ENCODE peak calls at places on chromosome 12, in nine cellular contexts. One of them, this sample, is unnamed.

GRCh38 chr12:105943525-105943924 is 195.2 kb downstream of the NUAK1 start:
- DNase-seq in breast epithelium: no peak
- DNase-seq in NCI-H1092 treated with DMSO at 0.1 percent for 48 hours: no peak
- DNase-seq in mesendoderm: no peak
- DNase-seq in HFFc6: no peak
- DNase-seq in globus pallidus: no peak
- DNase-seq in HEK293T: no peak
- DNase-seq in tibial nerve: no peak
- DNase-seq in G401: no peak
- DNase-seq in this sample: no peak

GRCh38 chr12:75722714-75723200 is 211.3 kb upstream of the KRR1 start:
- DNase-seq in G401: peak; percentile 93
- DNase-seq in globus pallidus: peak; percentile 87
- DNase-seq in HFFc6: peak; percentile 87
- DNase-seq in tibial nerve: peak; percentile 81
- DNase-seq in breast epithelium: peak; percentile 77
- DNase-seq in mesendoderm: peak; percentile 69
- DNase-seq in HEK293T: no peak
- DNase-seq in NCI-H1092 treated with DMSO at 0.1 percent for 48 hours: peak; percentile 24
- DNase-seq in this sample: peak; percentile 60

GRCh38 chr12:93061414-93062099 is 132.5 kb upstream of the EEA1 start:
- DNase-seq in HFFc6: no peak
- DNase-seq in globus pallidus: peak; percentile 56
- DNase-seq in mesendoderm: peak; percentile 77
- DNase-seq in tibial nerve: no peak
- DNase-seq in HEK293T: no peak
- DNase-seq in NCI-H1092 treated with DMSO at 0.1 percent for 48 hours: peak; percentile 85
- DNase-seq in breast epithelium: no peak
- DNase-seq in G401: peak; percentile 90
- DNase-seq in this sample: no peak

GRCh38 chr12:5417500-5417899 is 14.4 kb upstream of the NTF3 start:
- DNase-seq in globus pallidus: no peak
- DNase-seq in tibial nerve: no peak
- DNase-seq in G401: no peak
- DNase-seq in breast epithelium: no peak
- DNase-seq in NCI-H1092 treated with DMSO at 0.1 percent for 48 hours: no peak
- DNase-seq in HFFc6: no peak
- DNase-seq in mesendoderm: no peak
- DNase-seq in HEK293T: no peak
- DNase-seq in this sample: no peak

GRCh38 chr12:82774666-82775065 is 88.0 kb downstream of the TMTC2 start:
- DNase-seq in HFFc6: no peak
- DNase-seq in tibial nerve: no peak
- DNase-seq in mesendoderm: no peak
- DNase-seq in NCI-H1092 treated with DMSO at 0.1 percent for 48 hours: no peak
- DNase-seq in globus pallidus: no peak
- DNase-seq in HEK293T: no peak
- DNase-seq in breast epithelium: no peak
- DNase-seq in G401: no peak
- DNase-seq in this sample: no peak

GRCh38 chr12:108240928-108241327 is 98.2 kb downstream of the CMKLR1 start:
- DNase-seq in HEK293T: no peak
- DNase-seq in NCI-H1092 treated with DMSO at 0.1 percent for 48 hours: no peak
- DNase-seq in tibial nerve: no peak
- DNase-seq in mesendoderm: no peak
- DNase-seq in globus pallidus: no peak
- DNase-seq in breast epithelium: no peak
- DNase-seq in G401: no peak
- DNase-seq in HFFc6: no peak
- DNase-seq in this sample: no peak

GRCh38 chr12:106246891-106247730 is 709 bp downstream of the CKAP4 start:
- DNase-seq in mesendoderm: peak; percentile 59
- DNase-seq in breast epithelium: peak; percentile 44
- DNase-seq in tibial nerve: peak; percentile 59
- DNase-seq in HEK293T: peak; percentile 45
- DNase-seq in globus pallidus: peak; percentile 27
- DNase-seq in G401: peak; percentile 65
- DNase-seq in NCI-H1092 treated with DMSO at 0.1 percent for 48 hours: no peak
- DNase-seq in HFFc6: peak; percentile 62
- DNase-seq in this sample: no peak

GRCh38 chr12:62166525-62166924 is 93.7 kb upstream of the USP15 start:
- DNase-seq in breast epithelium: no peak
- DNase-seq in tibial nerve: no peak
- DNase-seq in mesendoderm: no peak
- DNase-seq in HFFc6: peak; percentile 6
- DNase-seq in HEK293T: no peak
- DNase-seq in NCI-H1092 treated with DMSO at 0.1 percent for 48 hours: no peak
- DNase-seq in globus pallidus: no peak
- DNase-seq in G401: no peak
- DNase-seq in this sample: no peak

GRCh38 chr12:130870442-130871285 is 1.2 kb upstream of the RAN start:
- DNase-seq in G401: peak; percentile 62
- DNase-seq in HEK293T: peak; percentile 73
- DNase-seq in breast epithelium: peak; percentile 33
- DNase-seq in tibial nerve: peak; percentile 46
- DNase-seq in mesendoderm: peak; percentile 96
- DNase-seq in HFFc6: peak; percentile 75
- DNase-seq in NCI-H1092 treated with DMSO at 0.1 percent for 48 hours: peak; percentile 51
- DNase-seq in globus pallidus: peak; percentile 74
- DNase-seq in this sample: peak; percentile 88

GRCh38 chr12:68745376-68745903 is 536 bp upstream of the SLC35E3 start:
- DNase-seq in globus pallidus: no peak
- DNase-seq in HEK293T: no peak
- DNase-seq in HFFc6: no peak
- DNase-seq in breast epithelium: no peak
- DNase-seq in G401: no peak
- DNase-seq in NCI-H1092 treated with DMSO at 0.1 percent for 48 hours: peak; percentile 27
- DNase-seq in tibial nerve: no peak
- DNase-seq in mesendoderm: no peak
- DNase-seq in this sample: peak; percentile 82

GRCh38 chr12:78293039-78293686 is 462.5 kb downstream of the NAV3 start:
- DNase-seq in globus pallidus: no peak
- DNase-seq in mesendoderm: no peak
- DNase-seq in NCI-H1092 treated with DMSO at 0.1 percent for 48 hours: no peak
- DNase-seq in HFFc6: peak; percentile 8
- DNase-seq in G401: no peak
- DNase-seq in breast epithelium: no peak
- DNase-seq in HEK293T: no peak
- DNase-seq in tibial nerve: no peak
- DNase-seq in this sample: no peak

GRCh38 chr12:58639323-58639934 is 280.9 kb downstream of the LRIG3 start:
- DNase-seq in NCI-H1092 treated with DMSO at 0.1 percent for 48 hours: peak; percentile 32
- DNase-seq in tibial nerve: no peak
- DNase-seq in HFFc6: peak; percentile 46
- DNase-seq in G401: no peak
- DNase-seq in mesendoderm: no peak
- DNase-seq in HEK293T: no peak
- DNase-seq in globus pallidus: no peak
- DNase-seq in breast epithelium: no peak
- DNase-seq in this sample: no peak

GRCh38 chr12:70031046-70031445 is 206.0 kb downstream of the MYRFL start:
- DNase-seq in HEK293T: no peak
- DNase-seq in breast epithelium: no peak
- DNase-seq in mesendoderm: no peak
- DNase-seq in NCI-H1092 treated with DMSO at 0.1 percent for 48 hours: no peak
- DNase-seq in G401: peak; percentile 43
- DNase-seq in globus pallidus: no peak
- DNase-seq in tibial nerve: no peak
- DNase-seq in HFFc6: no peak
- DNase-seq in this sample: no peak

GRCh38 chr12:121017966-121018491 is 1.7 kb upstream of the C12orf43 start:
- DNase-seq in globus pallidus: no peak
- DNase-seq in G401: no peak
- DNase-seq in mesendoderm: no peak
- DNase-seq in breast epithelium: no peak
- DNase-seq in tibial nerve: no peak
- DNase-seq in NCI-H1092 treated with DMSO at 0.1 percent for 48 hours: no peak
- DNase-seq in HEK293T: no peak
- DNase-seq in HFFc6: no peak
- DNase-seq in this sample: no peak

GRCh38 chr12:4355843-4356327 is 23.6 kb downstream of the FGF23 start:
- DNase-seq in NCI-H1092 treated with DMSO at 0.1 percent for 48 hours: no peak
- DNase-seq in mesendoderm: peak; percentile 92
- DNase-seq in G401: peak; percentile 11
- DNase-seq in breast epithelium: no peak
- DNase-seq in HEK293T: peak; percentile 54
- DNase-seq in globus pallidus: no peak
- DNase-seq in tibial nerve: peak; percentile 10
- DNase-seq in HFFc6: peak; percentile 12
- DNase-seq in this sample: peak; percentile 82

GRCh38 chr12:31370645-31371620 is 45.0 kb upstream of the SINHCAF start:
- DNase-seq in HEK293T: no peak
- DNase-seq in NCI-H1092 treated with DMSO at 0.1 percent for 48 hours: no peak
- DNase-seq in globus pallidus: no peak
- DNase-seq in HFFc6: no peak
- DNase-seq in breast epithelium: no peak
- DNase-seq in mesendoderm: peak; percentile 98
- DNase-seq in tibial nerve: no peak
- DNase-seq in G401: no peak
- DNase-seq in this sample: peak; percentile 70

GRCh38 chr12:130422676-130423075 is 85.0 kb downstream of the PIWIL1 start:
- DNase-seq in G401: no peak
- DNase-seq in breast epithelium: no peak
- DNase-seq in mesendoderm: no peak
- DNase-seq in HFFc6: no peak
- DNase-seq in tibial nerve: no peak
- DNase-seq in NCI-H1092 treated with DMSO at 0.1 percent for 48 hours: no peak
- DNase-seq in HEK293T: no peak
- DNase-seq in globus pallidus: no peak
- DNase-seq in this sample: no peak

GRCh38 chr12:105482976-105483375 is 152.5 kb downstream of the C12orf75 start:
- DNase-seq in HEK293T: no peak
- DNase-seq in HFFc6: no peak
- DNase-seq in tibial nerve: no peak
- DNase-seq in globus pallidus: no peak
- DNase-seq in breast epithelium: no peak
- DNase-seq in G401: no peak
- DNase-seq in NCI-H1092 treated with DMSO at 0.1 percent for 48 hours: no peak
- DNase-seq in mesendoderm: no peak
- DNase-seq in this sample: no peak

GRCh38 chr12:85016423-85016822 is 19.7 kb downstream of the TSPAN19 start:
- DNase-seq in breast epithelium: no peak
- DNase-seq in NCI-H1092 treated with DMSO at 0.1 percent for 48 hours: no peak
- DNase-seq in HEK293T: no peak
- DNase-seq in mesendoderm: peak; percentile 8
- DNase-seq in HFFc6: peak; percentile 53
- DNase-seq in tibial nerve: peak; percentile 74
- DNase-seq in G401: no peak
- DNase-seq in globus pallidus: peak; percentile 76
- DNase-seq in this sample: peak; percentile 36

GRCh38 chr12:11954181-11954580 is 116.6 kb upstream of the BCL2L14 start:
- DNase-seq in G401: no peak
- DNase-seq in HEK293T: no peak
- DNase-seq in globus pallidus: no peak
- DNase-seq in tibial nerve: no peak
- DNase-seq in breast epithelium: no peak
- DNase-seq in NCI-H1092 treated with DMSO at 0.1 percent for 48 hours: peak; percentile 53
- DNase-seq in HFFc6: no peak
- DNase-seq in mesendoderm: no peak
- DNase-seq in this sample: no peak

GRCh38 chr12:89451876-89452275 is 72.7 kb downstream of the GALNT4 start:
- DNase-seq in NCI-H1092 treated with DMSO at 0.1 percent for 48 hours: no peak
- DNase-seq in tibial nerve: no peak
- DNase-seq in breast epithelium: peak; percentile 29
- DNase-seq in HEK293T: peak; percentile 30
- DNase-seq in HFFc6: peak; percentile 34
- DNase-seq in globus pallidus: no peak
- DNase-seq in mesendoderm: peak; percentile 99
- DNase-seq in G401: peak; percentile 74
- DNase-seq in this sample: no peak

GRCh38 chr12:113293100-113293499 is 41.8 kb downstream of the SLC8B1 start:
- DNase-seq in mesendoderm: no peak
- DNase-seq in G401: no peak
- DNase-seq in NCI-H1092 treated with DMSO at 0.1 percent for 48 hours: no peak
- DNase-seq in globus pallidus: no peak
- DNase-seq in HEK293T: no peak
- DNase-seq in tibial nerve: no peak
- DNase-seq in breast epithelium: no peak
- DNase-seq in HFFc6: no peak
- DNase-seq in this sample: no peak

GRCh38 chr12:71551529-71551928 is 111.9 kb downstream of the LGR5 start:
- DNase-seq in mesendoderm: no peak
- DNase-seq in G401: no peak
- DNase-seq in breast epithelium: no peak
- DNase-seq in HFFc6: peak; percentile 35
- DNase-seq in NCI-H1092 treated with DMSO at 0.1 percent for 48 hours: peak; percentile 8
- DNase-seq in tibial nerve: no peak
- DNase-seq in globus pallidus: peak; percentile 60
- DNase-seq in HEK293T: peak; percentile 14
- DNase-seq in this sample: peak; percentile 68

GRCh38 chr12:21983102-21983501 is 41.9 kb upstream of the ABCC9 start:
- DNase-seq in G401: no peak
- DNase-seq in mesendoderm: no peak
- DNase-seq in HEK293T: no peak
- DNase-seq in tibial nerve: no peak
- DNase-seq in HFFc6: no peak
- DNase-seq in globus pallidus: no peak
- DNase-seq in NCI-H1092 treated with DMSO at 0.1 percent for 48 hours: no peak
- DNase-seq in breast epithelium: no peak
- DNase-seq in this sample: no peak

GRCh38 chr12:80412343-80412953 is 31.6 kb upstream of the PTPRQ start:
- DNase-seq in HFFc6: peak; percentile 47
- DNase-seq in HEK293T: peak; percentile 25
- DNase-seq in breast epithelium: no peak
- DNase-seq in tibial nerve: no peak
- DNase-seq in globus pallidus: peak; percentile 39
- DNase-seq in G401: peak; percentile 73
- DNase-seq in NCI-H1092 treated with DMSO at 0.1 percent for 48 hours: peak; percentile 48
- DNase-seq in mesendoderm: peak; percentile 58
- DNase-seq in this sample: peak; percentile 77

GRCh38 chr12:49869816-49870500 is 27.1 kb upstream of the BCDIN3D start:
- DNase-seq in mesendoderm: no peak
- DNase-seq in G401: no peak
- DNase-seq in breast epithelium: peak; percentile 15
- DNase-seq in NCI-H1092 treated with DMSO at 0.1 percent for 48 hours: no peak
- DNase-seq in tibial nerve: no peak
- DNase-seq in globus pallidus: no peak
- DNase-seq in HEK293T: no peak
- DNase-seq in HFFc6: no peak
- DNase-seq in this sample: no peak

GRCh38 chr12:116384629-116385485 is 107.4 kb upstream of the MED13L start:
- DNase-seq in breast epithelium: no peak
- DNase-seq in G401: no peak
- DNase-seq in globus pallidus: no peak
- DNase-seq in mesendoderm: peak; percentile 70
- DNase-seq in HFFc6: no peak
- DNase-seq in tibial nerve: no peak
- DNase-seq in NCI-H1092 treated with DMSO at 0.1 percent for 48 hours: no peak
- DNase-seq in HEK293T: no peak
- DNase-seq in this sample: peak; percentile 86

GRCh38 chr12:6276936-6277615 is 33.4 kb upstream of the PLEKHG6 start:
- DNase-seq in G401: no peak
- DNase-seq in tibial nerve: no peak
- DNase-seq in mesendoderm: peak; percentile 85
- DNase-seq in HEK293T: no peak
- DNase-seq in HFFc6: no peak
- DNase-seq in NCI-H1092 treated with DMSO at 0.1 percent for 48 hours: no peak
- DNase-seq in globus pallidus: no peak
- DNase-seq in breast epithelium: no peak
- DNase-seq in this sample: no peak

GRCh38 chr12:92947589-92948215 is 18.6 kb upstream of the EEA1 start:
- DNase-seq in mesendoderm: no peak
- DNase-seq in HFFc6: no peak
- DNase-seq in breast epithelium: no peak
- DNase-seq in HEK293T: no peak
- DNase-seq in globus pallidus: no peak
- DNase-seq in tibial nerve: no peak
- DNase-seq in G401: no peak
- DNase-seq in NCI-H1092 treated with DMSO at 0.1 percent for 48 hours: no peak
- DNase-seq in this sample: no peak

GRCh38 chr12:53074290-53074998 is 4.7 kb downstream of the SPRYD3 start:
- DNase-seq in breast epithelium: no peak
- DNase-seq in HEK293T: no peak
- DNase-seq in HFFc6: no peak
- DNase-seq in tibial nerve: peak; percentile 9
- DNase-seq in mesendoderm: no peak
- DNase-seq in globus pallidus: no peak
- DNase-seq in G401: no peak
- DNase-seq in NCI-H1092 treated with DMSO at 0.1 percent for 48 hours: no peak
- DNase-seq in this sample: no peak

GRCh38 chr12:2687058-2687457 is 107.7 kb upstream of the FKBP4 start:
- DNase-seq in breast epithelium: no peak
- DNase-seq in mesendoderm: no peak
- DNase-seq in G401: no peak
- DNase-seq in tibial nerve: no peak
- DNase-seq in NCI-H1092 treated with DMSO at 0.1 percent for 48 hours: no peak
- DNase-seq in HEK293T: no peak
- DNase-seq in HFFc6: no peak
- DNase-seq in globus pallidus: no peak
- DNase-seq in this sample: no peak